ENCODE peak calls at places on chromosomes 4 and X, in five cellular contexts. E is germinal center, Y is lung, U is neural crest cell, D is T-helper 17 cell. H is an unnamed sample.

GRCh38 chr4:73872331-73873108 is 3.3 kb downstream of the CXCL1 start:
- DNase-seq in E (no peak), Y (no peak), U (no peak), D (no peak), H (no peak)

GRCh38 chr4:77344784-77345183 is 187.8 kb downstream of the CCNG2 start:
- DNase-seq in E (no peak), Y (no peak), U (no peak), D (no peak), H (no peak)

GRCh38 chrX:57929373-57929772 is 19.1 kb upstream of the ZXDA start:
- DNase-seq in E (no peak), Y (no peak), U (no peak), D (no peak), H (no peak)

GRCh38 chr4:45006078-45006477 is 279.7 kb upstream of the GNPDA2 start:
- DNase-seq in E (no peak), Y (no peak), U (no peak), D (no peak), H (no peak)

GRCh38 chr4:145130788-145131398 is 32.8 kb downstream of the ABCE1 start:
- DNase-seq in E (no peak), Y (peak), U (no peak), D (no peak), H (no peak)

GRCh38 chr4:75498041-75498440 is 16.2 kb downstream of the RCHY1 start:
- DNase-seq in E (no peak), Y (no peak), U (no peak), D (no peak), H (no peak)

GRCh38 chr4:76809594-76810305 is 88.2 kb downstream of the SOWAHB start:
- DNase-seq in E (no peak), Y (no peak), U (no peak), D (no peak), H (no peak)

GRCh38 chrX:79270401-79270800 is 96.7 kb downstream of the ITM2A start:
- DNase-seq in E (peak), Y (no peak), U (no peak), D (peak), H (peak)

GRCh38 chrX:136906921-136907510 is 26.5 kb upstream of the RBMX start:
- DNase-seq in E (no peak), Y (no peak), U (no peak), D (no peak), H (no peak)

GRCh38 chr4:158946825-158947224 is 156.1 kb upstream of the RAPGEF2 start:
- DNase-seq in E (no peak), Y (no peak), U (no peak), D (no peak), H (no peak)

GRCh38 chrX:42797646-42798045 is 19.7 kb upstream of the PPP1R2C start:
- DNase-seq in E (no peak), Y (no peak), U (no peak), D (no peak), H (no peak)

H was measured in GDM1.